ENCODE peak calls at places on chromosomes 13 and 19, in ten cellular contexts. L, Z, N, K, O, S, E, D, V and M are unnamed samples.

GRCh38 chr19:7863157-7863970 is 10.8 kb downstream of the PRR36 start:
- DNase-seq in L (no peak), Z (peak), N (no peak), K (no peak), O (no peak), S (no peak), E (peak), D (no peak), V (no peak), M (no peak)

GRCh38 chr13:43307921-43308433 is 284.6 kb downstream of the DNAJC15 start:
- DNase-seq in L (peak), Z (no peak), N (peak), K (peak), O (peak), S (peak), E (no peak), D (no peak), V (peak), M (no peak)

GRCh38 chr13:65292488-65292901 is 1937.6 kb downstream of the PCDH9 start:
- DNase-seq in L (peak), Z (peak), N (no peak), K (peak), O (no peak), S (no peak), E (peak), D (no peak), V (no peak), M (no peak)

GRCh38 chr19:57512845-57513244 is 13.1 kb downstream of the ZNF773 start:
- DNase-seq in L (no peak), Z (peak), N (no peak), K (no peak), O (no peak), S (no peak), E (peak), D (no peak), V (no peak), M (no peak)

GRCh38 chr13:94712812-94713555 is 639 bp upstream of the SOX21 start:
- DNase-seq in L (no peak), Z (peak), N (no peak), K (peak), O (no peak), S (peak), E (peak), D (no peak), V (peak), M (peak)

GRCh38 chr19:49475995-49476880 is 2.2 kb downstream of the FLT3LG start:
- DNase-seq in L (no peak), Z (peak), N (no peak), K (no peak), O (no peak), S (no peak), E (peak), D (peak), V (no peak), M (no peak)

GRCh38 chr13:35994131-35994966 is 136.8 kb downstream of the DCLK1 start:
- DNase-seq in L (no peak), Z (no peak), N (peak), K (no peak), O (no peak), S (no peak), E (peak), D (no peak), V (peak), M (no peak)

GRCh38 chr19:18416778-18417249 is 2.4 kb upstream of the SSBP4 start:
- DNase-seq in L (no peak), Z (peak), N (peak), K (peak), O (peak), S (peak), E (peak), D (peak), V (no peak), M (no peak)

GRCh38 chr13:36745436-36745835 is 71.6 kb downstream of the SERTM1 start:
- DNase-seq in L (no peak), Z (no peak), N (no peak), K (no peak), O (no peak), S (no peak), E (no peak), D (no peak), V (no peak), M (no peak)

GRCh38 chr19:46023311-46023779 is 492 bp upstream of the PGLYRP1 start:
- DNase-seq in L (no peak), Z (peak), N (no peak), K (no peak), O (peak), S (no peak), E (no peak), D (no peak), V (no peak), M (no peak)

GRCh38 chr13:88339271-88339741 is 668.1 kb downstream of the SLITRK5 start:
- DNase-seq in L (no peak), Z (no peak), N (no peak), K (no peak), O (no peak), S (no peak), E (peak), D (no peak), V (no peak), M (no peak)

GRCh38 chr13:113622791-113623490 is 35.1 kb downstream of the ATP4B start:
- DNase-seq in L (no peak), Z (no peak), N (no peak), K (peak), O (peak), S (no peak), E (no peak), D (no peak), V (no peak), M (no peak)

GRCh38 chr19:20321139-20321656 is 154.2 kb downstream of the ZNF486 start:
- DNase-seq in L (no peak), Z (no peak), N (peak), K (no peak), O (no peak), S (no peak), E (no peak), D (no peak), V (no peak), M (no peak)

GRCh38 chr13:46126552-46127171 is 21.8 kb upstream of the CPB2 start:
- DNase-seq in L (peak), Z (peak), N (peak), K (peak), O (peak), S (peak), E (peak), D (peak), V (peak), M (peak)

GRCh38 chr13:33633701-33634525 is 184.0 kb upstream of the RFC3 start:
- DNase-seq in L (no peak), Z (no peak), N (no peak), K (no peak), O (no peak), S (no peak), E (peak), D (no peak), V (peak), M (no peak)

GRCh38 chr13:90824027-90824426 is 523.5 kb upstream of the MIR17HG start:
- DNase-seq in L (no peak), Z (no peak), N (no peak), K (no peak), O (no peak), S (no peak), E (no peak), D (no peak), V (no peak), M (no peak)
- H3K27ac ChIP-seq in L (no peak), Z (no peak), N (peak), K (no peak), O (no peak), S (no peak), E (no peak), D (no peak), V (no peak), M (no peak)

DNA sequence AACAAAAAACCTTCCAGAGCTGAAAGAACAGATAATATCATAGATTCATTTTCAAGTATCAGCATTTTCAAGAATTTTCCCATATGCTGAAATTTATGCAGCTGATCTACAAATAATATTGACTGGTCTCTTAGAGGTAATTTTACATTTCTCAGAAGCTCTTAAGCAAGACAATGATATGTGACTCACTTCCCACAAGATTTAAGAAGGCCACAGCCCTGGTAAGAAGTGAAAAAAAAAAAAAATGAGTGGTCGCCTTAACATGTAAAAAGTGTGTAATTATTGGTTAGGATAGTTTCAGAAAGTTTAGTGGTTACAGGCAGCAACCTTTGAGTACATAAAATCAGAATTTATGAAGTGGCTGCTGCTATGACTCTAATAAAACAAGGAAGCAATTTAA is 54.5 kb downstream of the NUFIP1 start:
- DNase-seq in L (no peak), Z (no peak), N (no peak), K (no peak), O (no peak), S (no peak), E (no peak), D (no peak), V (peak), M (no peak)
- H3K27ac ChIP-seq in L (no peak), Z (no peak), N (no peak), K (no peak), O (no peak), S (no peak), E (no peak), D (no peak), V (no peak), M (no peak)

DNA sequence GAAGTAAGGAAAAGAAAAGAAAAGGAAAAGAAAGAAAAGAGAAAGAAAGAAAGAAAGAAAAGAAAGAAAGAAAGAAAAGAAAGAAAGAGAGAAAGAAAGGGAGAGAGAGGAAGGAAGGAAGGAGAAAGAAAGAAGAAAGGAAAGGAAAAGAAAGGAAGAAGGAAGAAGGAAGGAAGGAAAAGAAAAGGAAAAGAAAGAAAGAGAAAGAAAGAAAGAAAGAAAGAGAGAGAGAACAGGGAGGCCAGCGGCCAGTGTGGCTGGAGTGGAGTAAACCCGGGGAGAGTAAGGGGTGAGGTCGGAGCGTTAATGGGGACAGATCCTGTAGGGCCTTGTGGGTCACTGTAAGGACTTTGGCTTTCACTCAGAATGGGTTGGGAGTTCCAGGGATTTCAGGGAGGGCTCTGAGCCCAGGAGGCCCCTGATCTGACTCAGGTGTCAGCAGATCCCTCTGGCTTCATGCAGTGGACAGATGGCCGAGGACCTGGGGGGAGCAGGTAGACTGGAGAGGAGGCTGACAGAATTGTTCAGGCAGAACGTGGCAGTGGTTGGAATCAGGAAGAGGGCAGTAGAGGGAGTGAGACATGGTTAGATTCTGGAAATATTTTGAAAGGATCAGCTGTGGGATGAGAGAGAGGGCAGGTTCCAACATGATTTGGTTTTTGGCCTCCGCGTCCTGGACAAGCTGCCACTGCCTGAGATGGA is 19.8 kb upstream of the FXYD3 start:
- DNase-seq in L (no peak), Z (no peak), N (no peak), K (no peak), O (no peak), S (no peak), E (no peak), D (no peak), V (peak), M (no peak)
- H3K27ac ChIP-seq in L (no peak), Z (no peak), N (no peak), K (peak), O (no peak), S (no peak), E (no peak), D (no peak), V (peak), M (no peak)

GRCh38 chr13:50840327-50840726 is 3.2 kb downstream of the DLEU7 start:
- DNase-seq in L (no peak), Z (no peak), N (no peak), K (no peak), O (no peak), S (no peak), E (no peak), D (no peak), V (no peak), M (no peak)
- H3K27ac ChIP-seq in L (no peak), Z (no peak), N (no peak), K (no peak), O (no peak), S (no peak), E (no peak), D (no peak), V (no peak), M (no peak)

GRCh38 chr13:111270765-111271164 is 49.7 kb upstream of the TEX29 start:
- DNase-seq in L (no peak), Z (no peak), N (no peak), K (no peak), O (no peak), S (no peak), E (no peak), D (no peak), V (no peak), M (no peak)
- H3K27ac ChIP-seq in L (no peak), Z (no peak), N (no peak), K (no peak), O (no peak), S (no peak), E (no peak), D (no peak), V (no peak), M (no peak)

DNA sequence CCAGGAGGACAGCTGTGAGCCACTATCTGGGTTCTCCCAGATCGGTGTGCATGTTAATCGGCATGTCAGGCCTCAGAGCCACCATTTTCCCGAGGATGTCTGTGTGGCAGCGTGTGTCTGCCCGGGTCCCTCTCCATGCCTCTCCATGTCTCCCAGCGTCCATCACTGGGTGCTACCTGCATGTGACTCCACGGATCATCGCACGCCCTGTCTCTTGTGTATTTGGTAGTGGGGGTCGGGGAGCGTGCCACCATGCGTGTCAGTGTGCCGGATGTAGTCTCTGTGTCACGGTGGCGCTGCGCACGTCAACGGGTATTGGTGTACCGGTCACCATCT is 5.9 kb downstream of the NFIX start:
- DNase-seq in L (no peak), Z (no peak), N (no peak), K (no peak), O (no peak), S (no peak), E (no peak), D (no peak), V (no peak), M (no peak)
- H3K27ac ChIP-seq in L (no peak), Z (no peak), N (peak), K (peak), O (peak), S (peak), E (no peak), D (no peak), V (no peak), M (peak)